ENCODE peak calls at places on chromosomes 3 and 15, in nine cellular contexts. One of them, this sample, is unnamed.

GRCh38 chr3:37074178-37074577 is 80.9 kb downstream of the MLH1 start:
- DNase-seq in GM10248: no peak
- DNase-seq in kidney glomerular epithelial cell: peak
- DNase-seq in activated T-cell treated with anti-CD3 and anti-CD28 coated beads, Interleukin-2, amount 50 U/mL, for 72 hours: no peak
- DNase-seq in central memory CD8-positive, alpha-beta T cell: no peak
- DNase-seq in HFF-Myc: peak
- DNase-seq in left ventricle myocardium inferior: no peak
- DNase-seq in hypothalamus: no peak
- DNase-seq in GM23248: peak
- DNase-seq in this sample: no peak

GRCh38 chr3:197285557-197285956 is 12.9 kb downstream of the DLG1 start:
- DNase-seq in HFF-Myc: no peak
- DNase-seq in GM23248: no peak
- DNase-seq in left ventricle myocardium inferior: no peak
- DNase-seq in activated T-cell treated with anti-CD3 and anti-CD28 coated beads, Interleukin-2, amount 50 U/mL, for 72 hours: no peak
- DNase-seq in hypothalamus: no peak
- DNase-seq in GM10248: no peak
- DNase-seq in central memory CD8-positive, alpha-beta T cell: no peak
- DNase-seq in kidney glomerular epithelial cell: no peak
- DNase-seq in this sample: no peak

GRCh38 chr3:31531465-31531991 is 1.2 kb upstream of the STT3B start:
- DNase-seq in GM10248: no peak
- DNase-seq in GM23248: no peak
- DNase-seq in kidney glomerular epithelial cell: peak
- DNase-seq in left ventricle myocardium inferior: no peak
- DNase-seq in hypothalamus: no peak
- DNase-seq in HFF-Myc: no peak
- DNase-seq in activated T-cell treated with anti-CD3 and anti-CD28 coated beads, Interleukin-2, amount 50 U/mL, for 72 hours: no peak
- DNase-seq in central memory CD8-positive, alpha-beta T cell: no peak
- DNase-seq in this sample: no peak

GRCh38 chr15:76973906-76974305 is 21.0 kb upstream of the PSTPIP1 start:
- DNase-seq in kidney glomerular epithelial cell: no peak
- DNase-seq in HFF-Myc: no peak
- DNase-seq in hypothalamus: no peak
- DNase-seq in GM10248: no peak
- DNase-seq in activated T-cell treated with anti-CD3 and anti-CD28 coated beads, Interleukin-2, amount 50 U/mL, for 72 hours: no peak
- DNase-seq in GM23248: no peak
- DNase-seq in left ventricle myocardium inferior: no peak
- DNase-seq in central memory CD8-positive, alpha-beta T cell: no peak
- DNase-seq in this sample: no peak

GRCh38 chr3:65194044-65194714 is 506.4 kb upstream of the ADAMTS9 start:
- DNase-seq in HFF-Myc: no peak
- DNase-seq in GM10248: no peak
- DNase-seq in GM23248: no peak
- DNase-seq in central memory CD8-positive, alpha-beta T cell: no peak
- DNase-seq in activated T-cell treated with anti-CD3 and anti-CD28 coated beads, Interleukin-2, amount 50 U/mL, for 72 hours: no peak
- DNase-seq in kidney glomerular epithelial cell: no peak
- DNase-seq in hypothalamus: no peak
- DNase-seq in left ventricle myocardium inferior: no peak
- DNase-seq in this sample: no peak

GRCh38 chr15:99324082-99324620 is 72.9 kb downstream of the LRRC28 start:
- DNase-seq in central memory CD8-positive, alpha-beta T cell: no peak
- DNase-seq in kidney glomerular epithelial cell: peak
- DNase-seq in GM10248: no peak
- DNase-seq in hypothalamus: no peak
- DNase-seq in left ventricle myocardium inferior: no peak
- DNase-seq in activated T-cell treated with anti-CD3 and anti-CD28 coated beads, Interleukin-2, amount 50 U/mL, for 72 hours: peak
- DNase-seq in HFF-Myc: peak
- DNase-seq in GM23248: peak
- DNase-seq in this sample: peak

GRCh38 chr3:22377421-22377820 is 626.4 kb upstream of the ZNF385D start:
- DNase-seq in kidney glomerular epithelial cell: peak
- DNase-seq in HFF-Myc: no peak
- DNase-seq in GM23248: peak
- DNase-seq in left ventricle myocardium inferior: no peak
- DNase-seq in hypothalamus: no peak
- DNase-seq in activated T-cell treated with anti-CD3 and anti-CD28 coated beads, Interleukin-2, amount 50 U/mL, for 72 hours: no peak
- DNase-seq in central memory CD8-positive, alpha-beta T cell: no peak
- DNase-seq in GM10248: no peak
- DNase-seq in this sample: no peak

GRCh38 chr15:31081568-31082250 is 19.8 kb downstream of the TRPM1 start:
- DNase-seq in HFF-Myc: no peak
- DNase-seq in GM10248: no peak
- DNase-seq in kidney glomerular epithelial cell: no peak
- DNase-seq in GM23248: peak
- DNase-seq in hypothalamus: no peak
- DNase-seq in left ventricle myocardium inferior: no peak
- DNase-seq in activated T-cell treated with anti-CD3 and anti-CD28 coated beads, Interleukin-2, amount 50 U/mL, for 72 hours: no peak
- DNase-seq in central memory CD8-positive, alpha-beta T cell: no peak
- DNase-seq in this sample: no peak

GRCh38 chr3:141557961-141558706 is 71.3 kb downstream of the RASA2 start:
- DNase-seq in HFF-Myc: no peak
- DNase-seq in activated T-cell treated with anti-CD3 and anti-CD28 coated beads, Interleukin-2, amount 50 U/mL, for 72 hours: no peak
- DNase-seq in GM23248: no peak
- DNase-seq in central memory CD8-positive, alpha-beta T cell: no peak
- DNase-seq in GM10248: no peak
- DNase-seq in kidney glomerular epithelial cell: no peak
- DNase-seq in left ventricle myocardium inferior: no peak
- DNase-seq in hypothalamus: no peak
- DNase-seq in this sample: no peak

GRCh38 chr3:67863869-67864268 is 209.5 kb upstream of the SUCLG2 start:
- DNase-seq in hypothalamus: no peak
- DNase-seq in HFF-Myc: peak
- DNase-seq in GM23248: peak
- DNase-seq in kidney glomerular epithelial cell: peak
- DNase-seq in activated T-cell treated with anti-CD3 and anti-CD28 coated beads, Interleukin-2, amount 50 U/mL, for 72 hours: no peak
- DNase-seq in left ventricle myocardium inferior: no peak
- DNase-seq in central memory CD8-positive, alpha-beta T cell: no peak
- DNase-seq in GM10248: no peak
- DNase-seq in this sample: no peak

GRCh38 chr3:135450985-135451384 is 514.5 kb upstream of the PPP2R3A start:
- DNase-seq in central memory CD8-positive, alpha-beta T cell: no peak
- DNase-seq in activated T-cell treated with anti-CD3 and anti-CD28 coated beads, Interleukin-2, amount 50 U/mL, for 72 hours: no peak
- DNase-seq in GM23248: no peak
- DNase-seq in HFF-Myc: no peak
- DNase-seq in GM10248: no peak
- DNase-seq in left ventricle myocardium inferior: no peak
- DNase-seq in kidney glomerular epithelial cell: no peak
- DNase-seq in hypothalamus: no peak
- DNase-seq in this sample: no peak

GRCh38 chr15:77999486-77999885 is 78.0 kb downstream of the TBC1D2B start:
- DNase-seq in HFF-Myc: no peak
- DNase-seq in kidney glomerular epithelial cell: no peak
- DNase-seq in GM23248: no peak
- DNase-seq in central memory CD8-positive, alpha-beta T cell: no peak
- DNase-seq in left ventricle myocardium inferior: no peak
- DNase-seq in activated T-cell treated with anti-CD3 and anti-CD28 coated beads, Interleukin-2, amount 50 U/mL, for 72 hours: no peak
- DNase-seq in GM10248: no peak
- DNase-seq in hypothalamus: no peak
- DNase-seq in this sample: no peak

GRCh38 chr3:162740941-162741596 is 1244.5 kb downstream of the OTOL1 start:
- DNase-seq in activated T-cell treated with anti-CD3 and anti-CD28 coated beads, Interleukin-2, amount 50 U/mL, for 72 hours: no peak
- DNase-seq in left ventricle myocardium inferior: no peak
- DNase-seq in GM10248: no peak
- DNase-seq in central memory CD8-positive, alpha-beta T cell: no peak
- DNase-seq in kidney glomerular epithelial cell: no peak
- DNase-seq in HFF-Myc: no peak
- DNase-seq in GM23248: no peak
- DNase-seq in hypothalamus: no peak
- DNase-seq in this sample: no peak